ENCODE peak calls at places on chromosomes 6 and 20, in seven cellular contexts. O, Z, A, C, Q, D and L are unnamed samples. For H3K4me1, the result is how much of the 10 kb centered on the place peaks cover.

GRCh38 chr6:116536216-116536621 is 9.3 kb downstream of the TRAPPC3L start:
- DNase-seq in A (no peak), Z (no peak), O (no peak), D (no peak), Q (peak), C (peak), L (no peak)

GRCh38 chr6:122400121-122400450 is 634 bp downstream of the HSF2 start:
- DNase-seq in Z (no peak), Q (peak), C (peak), O (no peak), D (no peak), A (no peak), L (no peak)

GRCh38 chr20:1635291-1635979 is 15.6 kb upstream of the SIRPB1 start:
- DNase-seq in O (no peak), Z (no peak), D (no peak), Q (no peak), C (no peak), A (no peak), L (no peak)

GRCh38 chr20:11305406-11305805 is 612.3 kb upstream of the BTBD3 start:
- DNase-seq in O (no peak), A (peak), Z (no peak), Q (peak), D (no peak), C (peak), L (no peak)

GRCh38 chr6:37353761-37354525 is at the start of gene RNF8:
- DNase-seq in A (peak), O (peak), Q (peak), D (peak), Z (peak), C (peak), L (peak)

GRCh38 chr20:19867940-19868371 is 109.9 kb downstream of the RIN2 start:
- DNase-seq in Q (no peak), Z (peak), C (no peak), D (no peak), A (no peak), O (no peak), L (peak)

GRCh38 chr20:3805594-3806264 is 9.6 kb downstream of the CDC25B start:
- DNase-seq in Q (peak), C (no peak), D (peak), Z (peak), A (no peak), O (no peak), L (no peak)

GRCh38 chr20:1537731-1538058 is 19.8 kb downstream of the SIRPD start:
- DNase-seq in Q (no peak), C (no peak), O (peak), D (no peak), Z (peak), A (no peak), L (peak)

GRCh38 chr20:2162823-2163166 is 61.2 kb downstream of the STK35 start:
- DNase-seq in A (no peak), Q (no peak), D (no peak), O (no peak), Z (no peak), C (no peak), L (peak)

GRCh38 chr6:106300020-106300772 is 25.4 kb downstream of the ATG5 start:
- DNase-seq in O (no peak), C (no peak), D (no peak), Z (no peak), Q (no peak), A (no peak), L (no peak)

GRCh38 chr20:62143118-62143975 is at the start of the genes PSMA7 and SS18L1:
- DNase-seq in D (peak), A (no peak), Z (peak), C (peak), O (no peak), Q (peak), L (peak)

GRCh38 chr20:7935027-7935551 is 5.2 kb downstream of the HAO1 start:
- DNase-seq in D (no peak), C (no peak), O (no peak), Z (no peak), Q (no peak), A (peak), L (no peak)

GRCh38 chr20:51424270-51425041 is 118.1 kb downstream of the NFATC2 start:
- DNase-seq in D (peak), A (no peak), Q (no peak), O (no peak), Z (no peak), C (no peak), L (no peak)

GRCh38 chr6:99522531-99522930 is 7.3 kb upstream of the USP45 start:
- DNase-seq in A (no peak), Q (peak), C (no peak), O (no peak), Z (no peak), D (no peak), L (no peak)

GRCh38 chr6:2132416-2132815 is 113.0 kb downstream of the GMDS start:
- DNase-seq in D (no peak), Z (no peak), O (no peak), A (no peak), Q (peak), C (no peak), L (no peak)

GRCh38 chr6:137904822-137905617 is 38.0 kb downstream of the TNFAIP3 start:
- DNase-seq in C (no peak), Z (peak), A (no peak), Q (peak), O (no peak), D (peak), L (no peak)

GRCh38 chr6:132388291-132388690 is 13.0 kb downstream of the MOXD1 start:
- DNase-seq in A (no peak), O (no peak), Z (no peak), Q (peak), C (no peak), D (no peak), L (no peak)

GRCh38 chr6:150813319-150813992 is 52.0 kb upstream of the MTHFD1L start:
- DNase-seq in A (peak), O (no peak), D (no peak), Q (peak), Z (no peak), C (no peak), L (no peak)

DNA sequence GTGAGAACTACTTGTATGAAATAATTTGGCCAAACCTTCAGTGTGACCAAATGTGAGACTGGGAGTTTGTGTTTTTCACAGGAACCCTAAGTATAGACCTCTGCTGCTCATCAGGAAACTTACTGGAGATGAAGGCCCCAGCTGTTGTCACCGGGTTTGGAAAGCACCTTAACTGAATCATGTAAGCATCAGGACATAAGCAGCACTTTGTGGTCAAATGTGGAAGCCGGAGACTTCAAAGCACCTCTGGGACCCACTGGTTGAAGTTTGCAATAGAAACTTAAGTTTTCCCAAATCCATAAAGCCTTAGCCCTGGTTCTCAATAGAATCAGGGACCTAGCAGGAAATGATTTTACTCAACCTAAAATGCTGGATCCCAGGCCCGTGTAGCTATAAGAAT is 14.3 kb downstream of the TTPAL start:
- DNase-seq in A (peak), C (no peak), D (no peak), Q (no peak), Z (no peak), O (no peak), L (no peak)
- H3K4me1 ChIP-seq in A (under half), C (under half), D (under half), Q (under half), Z (under half), O (under half), L (under half)

DNA sequence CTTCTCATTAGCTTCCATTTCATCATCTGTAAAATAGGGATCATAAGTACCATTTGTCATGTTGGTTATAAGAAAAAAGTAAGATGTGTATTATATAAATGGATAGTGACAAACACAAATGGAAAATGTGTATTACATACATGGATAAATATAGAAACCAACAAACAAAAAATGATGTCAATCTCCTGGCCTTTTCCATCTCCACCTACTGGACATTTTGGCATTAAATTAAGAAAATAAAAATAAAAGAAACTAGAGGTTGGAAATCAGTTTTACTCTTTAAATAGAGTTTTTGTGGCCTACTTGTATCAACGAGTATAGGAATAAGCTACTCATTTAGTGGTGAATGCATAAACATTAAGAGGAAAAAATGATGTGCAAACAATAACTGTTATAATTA is 67.5 kb upstream of the THEMIS start:
- DNase-seq in O (no peak), Q (no peak), A (no peak), D (no peak), C (no peak), Z (no peak), L (no peak)
- TF ChIP-seq CTCF in O (no peak), Q (no peak), A (no peak), D (no peak), C (no peak), Z (no peak), L (no peak)

GRCh38 chr20:37912874-37913273 is 9.9 kb downstream of the VSTM2L start:
- DNase-seq in Z (no peak), D (no peak), Q (no peak), C (no peak), O (no peak), A (no peak), L (no peak)
- H3K4me1 ChIP-seq in Z (under half), D (under half), Q (under half), C (under half), O (under half), A (under half), L (under half)

GRCh38 chr6:157981395-157982296 is at the start of gene SYNJ2:
- DNase-seq in C (peak), A (no peak), Q (peak), Z (peak), O (peak), D (peak), L (peak)

GRCh38 chr6:157984165-157984564 is 2.5 kb downstream of the SYNJ2 start:
- DNase-seq in O (no peak), D (no peak), Q (no peak), A (no peak), Z (no peak), C (no peak), L (no peak)

GRCh38 chr6:157982297-157982579 is 575 bp downstream of the SYNJ2 start:
- DNase-seq in D (no peak), O (no peak), Z (no peak), A (no peak), C (peak), Q (peak), L (peak)

GRCh38 chr6:157983439-157984119 is 1.9 kb downstream of the SYNJ2 start:
- DNase-seq in Q (peak), O (no peak), C (no peak), D (no peak), Z (no peak), A (no peak), L (peak)

DNA sequence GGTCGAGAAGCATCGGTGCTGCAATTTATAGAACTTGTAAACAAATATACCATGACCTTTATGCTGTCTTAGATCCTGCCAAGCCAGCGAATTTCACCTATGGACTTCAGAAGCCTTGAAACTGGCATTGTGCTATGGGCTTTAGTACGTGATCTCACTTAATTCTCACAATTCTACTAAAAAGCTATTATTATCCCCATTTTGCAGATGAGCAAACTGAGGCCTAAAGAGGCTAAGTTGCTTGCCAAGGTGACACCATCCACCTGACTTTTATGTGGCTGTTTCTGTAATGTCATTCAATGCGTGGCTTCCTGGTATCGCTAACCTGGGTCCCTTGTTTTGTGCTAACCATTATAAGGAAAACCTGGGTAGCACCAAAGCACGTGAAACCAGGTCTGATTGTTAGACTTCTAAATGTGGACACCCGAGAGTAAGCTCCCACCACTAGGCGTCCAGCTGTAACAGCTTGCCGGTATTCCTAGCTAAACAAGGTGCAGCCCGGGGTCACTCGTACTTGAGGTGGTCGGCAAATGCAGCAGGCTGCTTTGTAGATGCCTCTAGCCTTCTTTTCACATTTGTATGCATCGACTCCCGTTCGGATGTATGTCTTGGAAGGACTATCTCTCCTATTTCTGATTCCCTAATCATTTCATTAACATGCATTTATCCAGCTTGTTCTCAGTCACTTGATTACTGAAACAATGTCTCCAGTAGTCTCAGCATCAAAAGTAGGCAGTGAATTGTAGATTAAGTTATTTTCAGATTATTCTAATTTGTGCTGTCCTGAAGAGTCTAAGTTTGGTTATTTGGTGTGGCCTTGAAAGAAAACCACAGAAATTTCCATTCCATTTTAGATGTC is 1.1 kb downstream of the SYNJ2 start:
- DNase-seq in C (peak), Q (peak), O (no peak), A (no peak), D (no peak), Z (no peak), L (peak)
- TF ChIP-seq CTCF in C (peak), Q (peak), O (no peak), A (no peak), D (no peak), Z (no peak), L (peak)

GRCh38 chr6:161635975-161636374 is 362.1 kb upstream of the AGPAT4 start:
- DNase-seq in Q (no peak), A (no peak), O (no peak), Z (no peak), C (no peak), D (no peak), L (no peak)
- H3K4me1 ChIP-seq in Q (under half), A (under half), O (under half), Z (under half), C (under half), D (under half), L (under half)

DNA sequence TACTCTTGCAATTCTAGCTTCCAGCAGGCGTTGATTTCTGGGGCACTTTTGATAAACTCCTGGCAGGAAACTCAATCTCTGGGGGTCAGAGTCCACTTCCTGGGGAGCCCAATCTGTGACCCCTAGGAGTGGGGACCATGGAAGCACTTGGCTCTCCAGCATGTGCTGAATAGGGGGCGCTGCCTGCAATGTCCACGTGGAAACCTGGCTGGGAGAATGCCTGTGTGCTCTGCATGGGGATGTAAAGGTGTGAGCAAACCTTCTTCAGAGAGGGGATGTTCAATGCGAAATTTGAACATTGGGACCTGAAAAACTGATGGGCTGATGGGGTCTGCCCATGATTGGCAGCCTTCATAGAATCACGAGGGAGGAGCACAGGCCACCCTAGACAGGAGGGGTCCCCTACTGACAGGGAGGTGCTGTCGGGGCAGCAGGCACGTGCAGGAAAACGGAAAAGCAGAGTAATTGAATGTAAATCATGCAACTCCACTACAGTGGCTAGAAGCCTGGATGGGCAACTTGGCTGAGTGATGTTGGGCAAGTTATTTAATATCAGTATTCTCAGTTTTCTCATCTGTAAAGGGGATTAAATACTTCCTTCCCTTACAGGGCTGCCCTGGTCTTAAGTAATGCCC is 47.8 kb downstream of the CEP43 start:
- DNase-seq in O (no peak), D (no peak), Z (no peak), Q (no peak), C (peak), A (no peak), L (no peak)
- TF ChIP-seq CTCF in O (no peak), D (no peak), Z (no peak), Q (no peak), C (peak), A (peak), L (no peak)

GRCh38 chr6:7173843-7174503 is 66.2 kb downstream of the RREB1 start:
- DNase-seq in O (no peak), C (peak), Z (no peak), Q (no peak), A (no peak), D (no peak), L (no peak)
- H3K4me1 ChIP-seq in O (under half), C (under half), Z (half or more), Q (under half), A (under half), D (under half), L (under half)

DNA sequence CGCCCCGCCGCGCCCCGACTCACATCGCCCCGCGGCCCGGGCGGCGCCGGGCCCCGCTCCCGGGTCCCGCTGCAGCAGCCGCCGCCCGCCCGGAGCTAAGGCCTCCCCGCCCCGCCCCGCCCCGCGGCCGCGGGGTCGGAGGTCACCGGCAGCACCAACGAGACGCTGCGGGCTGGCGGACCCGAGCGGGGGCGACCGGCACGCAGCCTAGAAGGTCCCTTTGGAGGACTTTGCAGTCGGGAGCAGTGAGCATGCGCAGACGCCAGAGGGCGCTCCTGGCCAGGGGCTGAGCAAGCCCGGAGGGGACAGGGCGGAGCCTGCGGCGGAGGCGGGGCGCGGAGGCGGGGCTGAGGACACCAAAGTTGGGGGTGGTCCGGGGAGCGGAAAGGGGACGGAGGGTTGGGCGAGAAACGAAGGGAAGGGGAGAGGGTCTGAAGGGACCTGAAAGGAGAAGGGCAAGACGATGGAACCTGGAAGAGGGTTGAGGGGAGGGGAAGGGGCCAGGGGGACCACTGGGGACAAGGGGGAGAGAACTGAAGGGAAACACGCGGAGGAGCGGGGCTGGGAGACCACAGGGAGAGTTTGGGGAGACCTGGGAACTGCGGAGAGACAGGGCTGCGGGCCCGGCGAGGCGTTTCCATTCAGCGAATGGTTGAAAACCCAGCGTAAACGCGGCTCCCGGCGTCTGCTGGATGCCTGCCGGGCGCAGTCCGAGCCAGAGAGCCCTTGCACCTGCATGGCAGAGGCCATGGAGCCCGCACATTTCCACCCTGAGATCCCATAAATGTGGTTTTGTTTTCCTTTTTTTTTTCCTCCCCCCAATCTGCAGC is at the start of gene FRS3:
- DNase-seq in Q (peak), D (peak), Z (peak), A (peak), O (peak), C (peak), L (peak)
- TF ChIP-seq CTCF in Q (peak), D (peak), Z (peak), A (peak), O (peak), C (peak), L (peak)

GRCh38 chr20:53004267-53004813 is 32.2 kb downstream of the TSHZ2 start:
- DNase-seq in O (no peak), C (no peak), A (no peak), Z (no peak), Q (no peak), D (no peak), L (no peak)
- H3K4me1 ChIP-seq in O (under half), C (under half), A (under half), Z (under half), Q (under half), D (under half), L (under half)